ENCODE peak calls at places on chromosomes 16 and 17, in seven cellular contexts. One of them, this sample, is unnamed.

GRCh38 chr16:23286131-23286532 is 16.0 kb upstream of the SCNN1B start:
- DNase-seq in H1: no peak
- DNase-seq in neuronal stem cell: no peak
- DNase-seq in trophoblast cell: peak
- DNase-seq in H9: no peak
- DNase-seq in mesenchymal stem cell: no peak
- DNase-seq in mesendoderm: no peak
- DNase-seq in this sample: peak

GRCh38 chr16:54936979-54937672 is 6.5 kb downstream of the IRX5 start:
- DNase-seq in mesendoderm: peak
- DNase-seq in H1: no peak
- DNase-seq in neuronal stem cell: peak
- DNase-seq in mesenchymal stem cell: peak
- DNase-seq in trophoblast cell: no peak
- DNase-seq in H9: peak
- DNase-seq in this sample: no peak

GRCh38 chr17:20284018-20284417 is 183.3 kb downstream of the LGALS9B start:
- DNase-seq in trophoblast cell: no peak
- DNase-seq in H1: no peak
- DNase-seq in mesenchymal stem cell: no peak
- DNase-seq in mesendoderm: no peak
- DNase-seq in H9: no peak
- DNase-seq in neuronal stem cell: peak
- DNase-seq in this sample: peak

GRCh38 chr17:47862621-47863440 is 11.9 kb upstream of the SP6 start:
- DNase-seq in H1: no peak
- DNase-seq in trophoblast cell: peak
- DNase-seq in H9: no peak
- DNase-seq in mesendoderm: no peak
- DNase-seq in neuronal stem cell: no peak
- DNase-seq in mesenchymal stem cell: peak
- DNase-seq in this sample: peak

GRCh38 chr17:34390649-34391048 is 27.6 kb upstream of the CCL1 start:
- DNase-seq in mesenchymal stem cell: no peak
- DNase-seq in mesendoderm: no peak
- DNase-seq in H1: no peak
- DNase-seq in H9: peak
- DNase-seq in trophoblast cell: no peak
- DNase-seq in neuronal stem cell: no peak
- DNase-seq in this sample: no peak

GRCh38 chr17:42571435-42572225 is 4.7 kb downstream of the MLX start:
- DNase-seq in H1: no peak
- DNase-seq in mesendoderm: no peak
- DNase-seq in neuronal stem cell: no peak
- DNase-seq in H9: no peak
- DNase-seq in mesenchymal stem cell: no peak
- DNase-seq in trophoblast cell: no peak
- DNase-seq in this sample: no peak

GRCh38 chr16:30896890-30897730 is 696 bp downstream of the CTF1 start:
- DNase-seq in H9: peak
- DNase-seq in mesenchymal stem cell: peak
- DNase-seq in neuronal stem cell: peak
- DNase-seq in mesendoderm: peak
- DNase-seq in trophoblast cell: peak
- DNase-seq in H1: no peak
- DNase-seq in this sample: peak

GRCh38 chr17:79812206-79812968 is 15.5 kb upstream of the CBX8 start:
- DNase-seq in H9: no peak
- DNase-seq in neuronal stem cell: no peak
- DNase-seq in trophoblast cell: no peak
- DNase-seq in mesenchymal stem cell: no peak
- DNase-seq in H1: no peak
- DNase-seq in mesendoderm: no peak
- DNase-seq in this sample: no peak

GRCh38 chr16:77584205-77584859 is 138.0 kb upstream of the NUDT7 start:
- DNase-seq in mesenchymal stem cell: peak
- DNase-seq in H9: peak
- DNase-seq in H1: no peak
- DNase-seq in trophoblast cell: peak
- DNase-seq in neuronal stem cell: peak
- DNase-seq in mesendoderm: peak
- DNase-seq in this sample: peak

GRCh38 chr17:78491236-78492115 is 85.7 kb downstream of the DNAH17 start:
- DNase-seq in mesenchymal stem cell: no peak
- DNase-seq in H1: no peak
- DNase-seq in mesendoderm: no peak
- DNase-seq in neuronal stem cell: no peak
- DNase-seq in trophoblast cell: no peak
- DNase-seq in H9: no peak
- DNase-seq in this sample: no peak

GRCh38 chr16:86818701-86819522 is 240.6 kb downstream of the FOXL1 start:
- DNase-seq in trophoblast cell: no peak
- DNase-seq in mesenchymal stem cell: no peak
- DNase-seq in H9: no peak
- DNase-seq in neuronal stem cell: no peak
- DNase-seq in mesendoderm: peak
- DNase-seq in H1: no peak
- DNase-seq in this sample: no peak

GRCh38 chr16:75452464-75453190 is 11.9 kb downstream of the TMEM170A start:
- DNase-seq in H1: no peak
- DNase-seq in H9: no peak
- DNase-seq in trophoblast cell: no peak
- DNase-seq in neuronal stem cell: no peak
- DNase-seq in mesenchymal stem cell: no peak
- DNase-seq in mesendoderm: no peak
- DNase-seq in this sample: no peak

GRCh38 chr16:64412578-64413280 is 709.1 kb downstream of the CDH11 start:
- DNase-seq in H1: no peak
- DNase-seq in mesenchymal stem cell: peak
- DNase-seq in H9: no peak
- DNase-seq in mesendoderm: no peak
- DNase-seq in neuronal stem cell: no peak
- DNase-seq in trophoblast cell: no peak
- DNase-seq in this sample: peak

GRCh38 chr16:17555176-17555575 is 84.4 kb upstream of the XYLT1 start:
- DNase-seq in mesendoderm: no peak
- DNase-seq in H1: no peak
- DNase-seq in trophoblast cell: peak
- DNase-seq in mesenchymal stem cell: no peak
- DNase-seq in H9: no peak
- DNase-seq in neuronal stem cell: no peak
- DNase-seq in this sample: peak

GRCh38 chr17:65627892-65628622 is 66.6 kb upstream of the AXIN2 start:
- DNase-seq in mesenchymal stem cell: peak
- DNase-seq in H9: no peak
- DNase-seq in H1: no peak
- DNase-seq in mesendoderm: no peak
- DNase-seq in trophoblast cell: peak
- DNase-seq in neuronal stem cell: no peak
- DNase-seq in this sample: peak
- H3K18ac ChIP-seq in mesenchymal stem cell: no peak
- H3K18ac ChIP-seq in H9: no peak
- H3K18ac ChIP-seq in H1: no peak
- H3K18ac ChIP-seq in mesendoderm: no peak
- H3K18ac ChIP-seq in trophoblast cell: no peak
- H3K18ac ChIP-seq in neuronal stem cell: no peak
- H3K18ac ChIP-seq in this sample: no peak

DNA sequence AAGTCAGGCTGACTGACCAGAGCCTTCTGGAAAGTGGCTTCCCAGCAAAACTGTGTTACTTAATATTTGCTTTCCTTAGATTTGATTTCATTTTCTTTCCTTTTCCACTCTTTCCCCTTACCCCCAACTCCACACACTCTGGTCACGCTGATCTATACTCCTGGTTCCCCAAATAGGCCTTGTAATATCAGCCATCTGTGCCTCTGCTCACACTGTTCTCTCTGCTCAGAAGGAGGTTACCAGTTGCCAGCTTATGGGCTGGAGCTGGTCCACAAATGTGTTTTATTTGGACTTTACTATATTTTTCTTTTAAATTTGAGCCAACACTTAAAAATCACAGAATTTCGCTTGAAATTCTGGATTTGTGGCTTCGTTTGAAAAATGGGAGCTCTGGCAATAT is 11.3 kb downstream of the ANKS4B start:
- DNase-seq in H1: no peak
- DNase-seq in H9: no peak
- DNase-seq in mesenchymal stem cell: no peak
- DNase-seq in mesendoderm: no peak
- DNase-seq in neuronal stem cell: no peak
- DNase-seq in trophoblast cell: no peak
- DNase-seq in this sample: no peak
- H3K18ac ChIP-seq in H1: no peak
- H3K18ac ChIP-seq in H9: no peak
- H3K18ac ChIP-seq in mesenchymal stem cell: no peak
- H3K18ac ChIP-seq in mesendoderm: no peak
- H3K18ac ChIP-seq in neuronal stem cell: no peak
- H3K18ac ChIP-seq in trophoblast cell: no peak
- H3K18ac ChIP-seq in this sample: no peak

GRCh38 chr17:4178651-4179050 is 35.7 kb downstream of the CYB5D2 start:
- DNase-seq in H9: no peak
- DNase-seq in neuronal stem cell: no peak
- DNase-seq in mesendoderm: no peak
- DNase-seq in trophoblast cell: no peak
- DNase-seq in H1: no peak
- DNase-seq in mesenchymal stem cell: no peak
- DNase-seq in this sample: no peak

GRCh38 chr17:4175921-4176802 is 33.2 kb downstream of the CYB5D2 start:
- DNase-seq in H9: no peak
- DNase-seq in H1: no peak
- DNase-seq in neuronal stem cell: no peak
- DNase-seq in mesendoderm: no peak
- DNase-seq in mesenchymal stem cell: no peak
- DNase-seq in trophoblast cell: peak
- DNase-seq in this sample: peak

GRCh38 chr17:4177732-4178131 is 34.7 kb downstream of the CYB5D2 start:
- DNase-seq in trophoblast cell: no peak
- DNase-seq in H9: no peak
- DNase-seq in mesendoderm: no peak
- DNase-seq in mesenchymal stem cell: no peak
- DNase-seq in neuronal stem cell: no peak
- DNase-seq in H1: no peak
- DNase-seq in this sample: no peak

GRCh38 chr17:4179071-4179470 is 36.1 kb downstream of the CYB5D2 start:
- DNase-seq in H9: no peak
- DNase-seq in trophoblast cell: no peak
- DNase-seq in mesenchymal stem cell: no peak
- DNase-seq in H1: no peak
- DNase-seq in neuronal stem cell: no peak
- DNase-seq in mesendoderm: no peak
- DNase-seq in this sample: no peak

GRCh38 chr17:4176803-4177472 is 33.9 kb downstream of the CYB5D2 start:
- DNase-seq in mesendoderm: no peak
- DNase-seq in H1: no peak
- DNase-seq in H9: no peak
- DNase-seq in trophoblast cell: no peak
- DNase-seq in mesenchymal stem cell: no peak
- DNase-seq in neuronal stem cell: no peak
- DNase-seq in this sample: no peak
- H3K18ac ChIP-seq in mesendoderm: no peak
- H3K18ac ChIP-seq in H1: no peak
- H3K18ac ChIP-seq in H9: no peak
- H3K18ac ChIP-seq in trophoblast cell: no peak
- H3K18ac ChIP-seq in mesenchymal stem cell: no peak
- H3K18ac ChIP-seq in neuronal stem cell: no peak
- H3K18ac ChIP-seq in this sample: no peak

GRCh38 chr17:59069856-59070255 is 36.8 kb downstream of the TRIM37 start:
- DNase-seq in mesendoderm: no peak
- DNase-seq in mesenchymal stem cell: no peak
- DNase-seq in neuronal stem cell: no peak
- DNase-seq in H9: no peak
- DNase-seq in H1: no peak
- DNase-seq in trophoblast cell: no peak
- DNase-seq in this sample: no peak

GRCh38 chr17:59074494-59074893 is 32.2 kb downstream of the TRIM37 start:
- DNase-seq in H1: no peak
- DNase-seq in neuronal stem cell: no peak
- DNase-seq in H9: no peak
- DNase-seq in trophoblast cell: peak
- DNase-seq in mesenchymal stem cell: peak
- DNase-seq in mesendoderm: no peak
- DNase-seq in this sample: peak

GRCh38 chr17:59073972-59074371 is 32.7 kb downstream of the TRIM37 start:
- DNase-seq in trophoblast cell: peak
- DNase-seq in mesenchymal stem cell: no peak
- DNase-seq in neuronal stem cell: no peak
- DNase-seq in H1: no peak
- DNase-seq in H9: no peak
- DNase-seq in mesendoderm: no peak
- DNase-seq in this sample: no peak
- H3K18ac ChIP-seq in trophoblast cell: no peak
- H3K18ac ChIP-seq in mesenchymal stem cell: no peak
- H3K18ac ChIP-seq in neuronal stem cell: no peak
- H3K18ac ChIP-seq in H1: no peak
- H3K18ac ChIP-seq in H9: no peak
- H3K18ac ChIP-seq in mesendoderm: no peak
- H3K18ac ChIP-seq in this sample: no peak

DNA sequence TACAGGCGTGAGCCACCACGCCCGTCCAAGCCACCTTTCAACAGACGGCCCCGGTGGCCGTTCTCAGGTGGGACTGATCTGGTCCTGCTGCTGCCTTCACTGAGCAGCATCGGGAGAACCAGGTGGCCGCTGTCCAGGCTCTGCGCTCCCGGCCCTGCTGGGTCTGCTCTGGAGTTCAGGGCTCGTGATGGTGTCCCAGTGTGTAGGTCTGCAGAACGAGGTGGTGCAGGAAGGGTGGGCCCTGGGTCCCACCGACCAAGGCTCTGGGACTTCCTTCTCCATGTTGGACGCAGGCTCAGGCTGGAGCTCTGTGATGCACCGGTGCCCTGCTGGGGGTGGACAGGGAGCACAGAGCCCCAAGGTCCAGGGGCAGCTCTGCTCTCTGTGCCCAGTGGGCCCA is 27.1 kb upstream of the BAHCC1 start:
- DNase-seq in trophoblast cell: no peak
- DNase-seq in mesenchymal stem cell: no peak
- DNase-seq in mesendoderm: no peak
- DNase-seq in neuronal stem cell: no peak
- DNase-seq in H9: no peak
- DNase-seq in H1: no peak
- DNase-seq in this sample: no peak
- H3K18ac ChIP-seq in trophoblast cell: no peak
- H3K18ac ChIP-seq in mesenchymal stem cell: no peak
- H3K18ac ChIP-seq in mesendoderm: no peak
- H3K18ac ChIP-seq in neuronal stem cell: peak
- H3K18ac ChIP-seq in H9: no peak
- H3K18ac ChIP-seq in H1: no peak
- H3K18ac ChIP-seq in this sample: no peak

This sample was measured in IMR-90.